ENCODE peak calls at places on chromosomes 4 and X, in six cellular contexts. One of them, this sample, is unnamed.

GRCh38 chrX:46327229-46328081 is 217.8 kb downstream of the ZNF674 start:
- DNase-seq in hepatocyte: peak; percentile 30
- DNase-seq in neural progenitor cell: peak; percentile 87
- DNase-seq in pons: no peak
- DNase-seq in hypothalamus: no peak
- DNase-seq in kidney tubule cell: peak; percentile 91
- DNase-seq in this sample: no peak

GRCh38 chr4:123833156-123833555 is 436.6 kb downstream of the SPRY1 start:
- DNase-seq in hepatocyte: no peak
- DNase-seq in neural progenitor cell: no peak
- DNase-seq in pons: no peak
- DNase-seq in hypothalamus: no peak
- DNase-seq in kidney tubule cell: no peak
- DNase-seq in this sample: no peak

GRCh38 chr4:145982791-145983190 is 44.2 kb upstream of the ZNF827 start:
- DNase-seq in hepatocyte: no peak
- DNase-seq in hypothalamus: no peak
- DNase-seq in pons: no peak
- DNase-seq in neural progenitor cell: no peak
- DNase-seq in kidney tubule cell: no peak
- DNase-seq in this sample: no peak

GRCh38 chr4:125316781-125317525 is 2.2 kb downstream of the FAT4 start:
- DNase-seq in neural progenitor cell: peak; percentile 66
- DNase-seq in hypothalamus: peak; percentile 47
- DNase-seq in kidney tubule cell: peak; percentile 67
- DNase-seq in pons: no peak
- DNase-seq in hepatocyte: peak; percentile 40
- DNase-seq in this sample: no peak

GRCh38 chr4:173403051-173403450 is 4.1 kb upstream of the SCRG1 start:
- DNase-seq in pons: no peak
- DNase-seq in hypothalamus: no peak
- DNase-seq in kidney tubule cell: peak; percentile 21
- DNase-seq in neural progenitor cell: no peak
- DNase-seq in hepatocyte: no peak
- DNase-seq in this sample: no peak

GRCh38 chrX:148659481-148659880 is 159.1 kb downstream of the AFF2 start:
- DNase-seq in pons: no peak
- DNase-seq in hypothalamus: no peak
- DNase-seq in hepatocyte: no peak
- DNase-seq in kidney tubule cell: no peak
- DNase-seq in neural progenitor cell: no peak
- DNase-seq in this sample: no peak

GRCh38 chr4:77203380-77204197 is 46.6 kb downstream of the CCNG2 start:
- DNase-seq in pons: peak; percentile 75
- DNase-seq in hypothalamus: peak; percentile 63
- DNase-seq in hepatocyte: peak; percentile 89
- DNase-seq in kidney tubule cell: peak; percentile 79
- DNase-seq in neural progenitor cell: peak; percentile 93
- DNase-seq in this sample: peak; percentile 58

GRCh38 chr4:166143227-166143626 is 270.2 kb downstream of the TLL1 start:
- DNase-seq in kidney tubule cell: no peak
- DNase-seq in pons: no peak
- DNase-seq in hepatocyte: no peak
- DNase-seq in hypothalamus: no peak
- DNase-seq in neural progenitor cell: no peak
- DNase-seq in this sample: no peak

GRCh38 chr4:87188063-87188462 is 32.4 kb downstream of the KLHL8 start:
- DNase-seq in hypothalamus: no peak
- DNase-seq in hepatocyte: no peak
- DNase-seq in kidney tubule cell: no peak
- DNase-seq in neural progenitor cell: no peak
- DNase-seq in pons: no peak
- DNase-seq in this sample: no peak

GRCh38 chr4:166737430-166737829 is 496.9 kb downstream of the SPOCK3 start:
- DNase-seq in hepatocyte: no peak
- DNase-seq in hypothalamus: no peak
- DNase-seq in pons: no peak
- DNase-seq in neural progenitor cell: no peak
- DNase-seq in kidney tubule cell: no peak
- DNase-seq in this sample: no peak

GRCh38 chr4:123953556-123953955 is 557.0 kb downstream of the SPRY1 start:
- DNase-seq in hypothalamus: no peak
- DNase-seq in kidney tubule cell: no peak
- DNase-seq in pons: no peak
- DNase-seq in neural progenitor cell: no peak
- DNase-seq in hepatocyte: no peak
- DNase-seq in this sample: no peak

GRCh38 chr4:184019667-184020665 is 114.9 kb downstream of the STOX2 start:
- DNase-seq in pons: no peak
- DNase-seq in neural progenitor cell: no peak
- DNase-seq in kidney tubule cell: no peak
- DNase-seq in hypothalamus: no peak
- DNase-seq in hepatocyte: no peak
- DNase-seq in this sample: no peak

GRCh38 chrX:16177260-16177659 is 10.0 kb downstream of the MAGEB17 start:
- DNase-seq in kidney tubule cell: no peak
- DNase-seq in neural progenitor cell: no peak
- DNase-seq in hypothalamus: no peak
- DNase-seq in hepatocyte: no peak
- DNase-seq in pons: no peak
- DNase-seq in this sample: no peak

GRCh38 chr4:98566491-98567008 is 91.9 kb downstream of the TSPAN5 start:
- DNase-seq in hepatocyte: peak; percentile 24
- DNase-seq in hypothalamus: peak; percentile 71
- DNase-seq in kidney tubule cell: no peak
- DNase-seq in pons: peak; percentile 94
- DNase-seq in neural progenitor cell: no peak
- DNase-seq in this sample: no peak

GRCh38 chrX:112799425-112799824 is 41.2 kb downstream of the AMOT start:
- DNase-seq in neural progenitor cell: no peak
- DNase-seq in pons: no peak
- DNase-seq in kidney tubule cell: no peak
- DNase-seq in hypothalamus: no peak
- DNase-seq in hepatocyte: no peak
- DNase-seq in this sample: no peak

This sample was measured in D721Med.